ENCODE peak calls at places on chromosomes 12 and 14, in six cellular contexts. H is CD4-positive, alpha-beta T cell; Y is CD8-positive, alpha-beta T cell; B is astrocyte of the spinal cord; V is adrenal gland; X is spleen. D is an unnamed sample.

GRCh38 chr12:115210533-115211252 is 526.7 kb upstream of the TBX3 start:
- DNase-seq in H (no peak), Y (no peak), B (no peak), V (no peak), X (no peak), D (no peak)

GRCh38 chr14:101286271-101287018 is 274.9 kb upstream of the DIO3 start:
- DNase-seq in H (no peak), Y (no peak), B (no peak), V (no peak), X (no peak), D (no peak)

GRCh38 chr14:77248666-77249065 is 22.3 kb downstream of the NGB start:
- DNase-seq in H (no peak), Y (no peak), B (no peak), V (no peak), X (no peak), D (no peak)

GRCh38 chr12:130418261-130418660 is 80.6 kb downstream of the PIWIL1 start:
- DNase-seq in H (no peak), Y (no peak), B (no peak), V (no peak), X (no peak), D (no peak)

GRCh38 chr14:32507029-32507984 is 178.2 kb downstream of the AKAP6 start:
- DNase-seq in H (no peak), Y (no peak), B (peak; percentile 89), V (peak; percentile 9), X (no peak), D (no peak)

GRCh38 chr12:104555650-104556049 is 98.9 kb downstream of the CHST11 start:
- DNase-seq in H (no peak), Y (no peak), B (no peak), V (no peak), X (no peak), D (no peak)

GRCh38 chr12:62841841-62842240 is 93.1 kb downstream of the PPM1H start:
- DNase-seq in H (no peak), Y (no peak), B (peak; percentile 18), V (peak; percentile 18), X (no peak), D (no peak)

GRCh38 chr12:92424338-92424737 is 278.5 kb upstream of the PLEKHG7 start:
- DNase-seq in H (no peak), Y (no peak), B (peak; percentile 46), V (no peak), X (no peak), D (no peak)

GRCh38 chr12:57237952-57238853 is 8.7 kb downstream of the SHMT2 start:
- DNase-seq in H (no peak), Y (no peak), B (no peak), V (no peak), X (peak; percentile 81), D (no peak)

GRCh38 chr14:39247256-39247655 is 13.5 kb downstream of the MIA2 start:
- DNase-seq in H (no peak), Y (no peak), B (peak; percentile 90), V (no peak), X (no peak), D (no peak)

GRCh38 chr12:4862809-4863208 is 46.9 kb upstream of the KCNA1 start:
- DNase-seq in H (no peak), Y (no peak), B (no peak), V (no peak), X (no peak), D (no peak)

GRCh38 chr12:4960030-4960429 is 50.3 kb downstream of the KCNA1 start:
- DNase-seq in H (no peak), Y (no peak), B (no peak), V (no peak), X (no peak), D (no peak)

GRCh38 chr14:93941293-93941910 is 14.3 kb downstream of the FAM181A start:
- DNase-seq in H (no peak), Y (no peak), B (peak; percentile 85), V (no peak), X (peak; percentile 76), D (no peak)

GRCh38 chr12:68332726-68333630 is 816 bp upstream of the MDM1 start:
- DNase-seq in H (no peak), Y (no peak), B (no peak), V (no peak), X (no peak), D (no peak)

GRCh38 chr14:45715946-45716345 is 462.9 kb upstream of the MIS18BP1 start:
- DNase-seq in H (no peak), Y (no peak), B (no peak), V (no peak), X (no peak), D (no peak)

GRCh38 chr14:99579903-99580570 is 24.0 kb downstream of the CCDC85C start:
- DNase-seq in H (no peak), Y (no peak), B (peak; percentile 61), V (no peak), X (no peak), D (no peak)

GRCh38 chr12:107519906-107520859 is 165.4 kb upstream of the PWP1 start:
- DNase-seq in H (no peak), Y (no peak), B (no peak), V (no peak), X (no peak), D (peak; percentile 53)

GRCh38 chr12:49023812-49024211 is 5.2 kb upstream of the PRKAG1 start:
- DNase-seq in H (no peak), Y (no peak), B (no peak), V (no peak), X (no peak), D (no peak)

GRCh38 chr14:95021588-95021987 is 135.7 kb downstream of the DICER1 start:
- DNase-seq in H (no peak), Y (no peak), B (no peak), V (no peak), X (no peak), D (no peak)

GRCh38 chr12:110307372-110307771 is 26.3 kb downstream of the ATP2A2 start:
- DNase-seq in H (no peak), Y (no peak), B (no peak), V (no peak), X (no peak), D (no peak)

GRCh38 chr12:7989827-7990491 is 42.6 kb upstream of the FOXJ2 start:
- DNase-seq in H (peak; percentile 52), Y (peak; percentile 40), B (no peak), V (peak; percentile 57), X (peak; percentile 91), D (peak; percentile 95)

GRCh38 chr12:712172-712863 is 40.1 kb upstream of the WNK1 start:
- DNase-seq in H (no peak), Y (no peak), B (peak; percentile 57), V (no peak), X (no peak), D (no peak)

GRCh38 chr12:108610336-108610815 is 12.5 kb upstream of the TMEM119 start:
- DNase-seq in H (no peak), Y (no peak), B (no peak), V (no peak), X (no peak), D (no peak)

GRCh38 chr12:108610856-108611605 is 13.1 kb upstream of the TMEM119 start:
- DNase-seq in H (no peak), Y (no peak), B (no peak), V (no peak), X (no peak), D (no peak)

GRCh38 chr12:108613548-108613947 is 15.7 kb upstream of the TMEM119 start:
- DNase-seq in H (no peak), Y (no peak), B (no peak), V (peak; percentile 57), X (no peak), D (no peak)

GRCh38 chr12:108612788-108613282 is 15.0 kb upstream of the TMEM119 start:
- DNase-seq in H (no peak), Y (no peak), B (no peak), V (no peak), X (no peak), D (no peak)

DNA sequence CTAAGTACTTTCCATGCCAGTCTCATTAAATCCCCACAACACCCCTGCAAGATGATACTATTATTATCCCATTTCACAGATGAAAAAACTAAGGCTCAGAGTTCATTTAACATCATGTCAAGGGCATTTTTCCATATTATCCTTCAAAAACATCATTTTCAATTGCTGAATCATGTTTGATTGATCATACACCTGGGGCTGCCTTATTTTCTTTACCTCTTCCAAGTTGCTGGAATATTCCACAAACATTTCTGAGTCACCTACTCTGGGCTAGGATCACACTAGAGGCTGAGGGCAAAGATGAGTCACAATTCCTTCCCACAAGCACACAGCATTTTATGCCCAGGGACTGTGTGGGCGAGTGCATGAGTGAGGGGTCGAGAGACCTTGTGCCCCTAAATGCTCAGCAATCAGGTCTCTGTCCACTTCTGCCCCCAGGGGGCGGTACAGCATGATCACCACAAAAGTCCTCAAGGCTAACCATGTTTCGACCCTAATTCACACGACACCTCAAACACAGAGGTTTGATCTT is 14.1 kb upstream of the TMEM119 start:
- DNase-seq in H (peak; percentile 32), Y (no peak), B (peak; percentile 91), V (peak; percentile 67), X (no peak), D (no peak)
- TF ChIP-seq CTCF in H (peak; percentile 55), Y (peak; percentile 38), B (peak; percentile 46), V (peak; percentile 46), X (peak; percentile 68), D (peak; percentile 72)

GRCh38 chr14:56874375-56874774 is 64.1 kb upstream of the OTX2 start:
- DNase-seq in H (no peak), Y (no peak), B (no peak), V (peak; percentile 31), X (no peak), D (no peak)
- TF ChIP-seq CTCF in H (no peak), Y (no peak), B (no peak), V (peak; percentile 43), X (peak; percentile 30), D (no peak)

GRCh38 chr14:89841855-89842254 is 112.7 kb downstream of the EFCAB11 start:
- DNase-seq in H (no peak), Y (no peak), B (no peak), V (no peak), X (no peak), D (no peak)
- TF ChIP-seq CTCF in H (no peak), Y (no peak), B (no peak), V (no peak), X (no peak), D (no peak)

GRCh38 chr12:27936196-27936595 is 36.3 kb downstream of the PTHLH start:
- DNase-seq in H (no peak), Y (no peak), B (no peak), V (no peak), X (no peak), D (no peak)
- TF ChIP-seq CTCF in H (no peak), Y (no peak), B (no peak), V (no peak), X (no peak), D (no peak)

DNA sequence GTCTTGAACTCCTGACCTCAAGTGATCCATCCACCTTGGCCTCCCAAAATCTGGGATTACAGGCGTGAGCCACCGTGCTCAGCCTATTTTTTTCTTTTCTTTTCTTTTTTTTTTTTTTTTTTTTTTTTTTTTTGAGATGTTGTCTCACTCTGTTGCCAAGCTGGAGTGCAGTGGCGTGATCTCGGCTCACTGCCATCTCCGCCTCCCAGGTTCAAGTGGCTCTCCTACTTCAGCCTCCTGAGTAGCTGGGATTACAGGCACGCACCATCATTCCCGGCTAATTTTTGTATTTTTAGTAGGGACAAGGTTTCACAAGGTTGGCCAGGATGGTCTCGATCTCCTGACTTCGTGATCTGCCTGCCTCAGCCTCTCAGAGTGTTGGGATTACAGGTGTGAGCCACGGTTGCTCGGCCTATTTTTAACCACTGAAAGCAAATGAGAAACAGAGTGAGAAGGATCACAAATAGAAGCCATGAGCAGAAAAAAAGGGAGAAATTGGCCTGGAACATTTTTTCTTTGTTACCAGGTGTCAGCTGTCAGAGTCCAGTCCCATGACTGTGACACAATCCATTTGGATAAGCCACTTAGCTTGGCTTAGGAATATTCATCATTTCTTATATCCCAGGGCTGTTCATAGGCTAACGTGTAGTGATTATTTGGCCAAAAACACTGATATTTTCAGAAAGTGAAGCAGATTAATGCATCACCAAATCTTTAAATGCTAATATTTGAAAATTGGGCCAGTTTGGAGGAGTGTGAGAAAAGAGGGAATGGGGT is 7.9 kb upstream of the NFKBIA start:
- DNase-seq in H (no peak), Y (no peak), B (no peak), V (no peak), X (no peak), D (no peak)
- TF ChIP-seq CTCF in H (no peak), Y (no peak), B (no peak), V (no peak), X (no peak), D (no peak)

D was measured in CD14-positive monocyte.